ENCODE peak calls at places on chromosome 14, in ten cellular contexts. One of them, this sample, is unnamed.

GRCh38 chr14:34179723-34180122 is 228.8 kb upstream of the EGLN3 start:
- DNase-seq in fibroblast of lung: no peak
- DNase-seq in IMR-90: no peak
- DNase-seq in neural crest cell: no peak
- DNase-seq in tibial artery: no peak
- DNase-seq in uterus: no peak
- DNase-seq in left ventricle myocardium inferior: no peak
- DNase-seq in Caco-2: no peak
- DNase-seq in psoas muscle: no peak
- DNase-seq in H9: no peak
- DNase-seq in this sample: no peak

GRCh38 chr14:60640859-60641721 is 8.2 kb downstream of the SIX1 start:
- DNase-seq in H9: peak; percentile 34
- DNase-seq in left ventricle myocardium inferior: no peak
- DNase-seq in neural crest cell: no peak
- DNase-seq in IMR-90: no peak
- DNase-seq in tibial artery: no peak
- DNase-seq in fibroblast of lung: no peak
- DNase-seq in psoas muscle: no peak
- DNase-seq in Caco-2: no peak
- DNase-seq in uterus: no peak
- DNase-seq in this sample: peak; percentile 7

GRCh38 chr14:100544506-100545141 is 42.6 kb downstream of the BEGAIN start:
- DNase-seq in H9: no peak
- DNase-seq in uterus: no peak
- DNase-seq in neural crest cell: no peak
- DNase-seq in fibroblast of lung: no peak
- DNase-seq in psoas muscle: no peak
- DNase-seq in Caco-2: no peak
- DNase-seq in IMR-90: no peak
- DNase-seq in left ventricle myocardium inferior: no peak
- DNase-seq in tibial artery: no peak
- DNase-seq in this sample: no peak

GRCh38 chr14:100439781-100440180 is 116.6 kb downstream of the SLC25A47 start:
- DNase-seq in fibroblast of lung: peak; percentile 76
- DNase-seq in IMR-90: no peak
- DNase-seq in H9: no peak
- DNase-seq in Caco-2: no peak
- DNase-seq in tibial artery: no peak
- DNase-seq in uterus: peak; percentile 67
- DNase-seq in psoas muscle: peak; percentile 41
- DNase-seq in left ventricle myocardium inferior: peak; percentile 32
- DNase-seq in neural crest cell: no peak
- DNase-seq in this sample: no peak

GRCh38 chr14:45041641-45042040 is 42.3 kb upstream of the PRPF39 start:
- DNase-seq in left ventricle myocardium inferior: no peak
- DNase-seq in psoas muscle: no peak
- DNase-seq in uterus: no peak
- DNase-seq in tibial artery: no peak
- DNase-seq in IMR-90: no peak
- DNase-seq in H9: no peak
- DNase-seq in neural crest cell: no peak
- DNase-seq in Caco-2: no peak
- DNase-seq in fibroblast of lung: no peak
- DNase-seq in this sample: no peak

GRCh38 chr14:54737132-54737711 is 165.4 kb downstream of the GCH1 start:
- DNase-seq in psoas muscle: no peak
- DNase-seq in left ventricle myocardium inferior: no peak
- DNase-seq in uterus: no peak
- DNase-seq in H9: no peak
- DNase-seq in IMR-90: peak; percentile 82
- DNase-seq in Caco-2: no peak
- DNase-seq in neural crest cell: no peak
- DNase-seq in fibroblast of lung: peak; percentile 92
- DNase-seq in tibial artery: no peak
- DNase-seq in this sample: no peak

GRCh38 chr14:55588259-55588699 is 8.3 kb downstream of the KTN1 start:
- DNase-seq in psoas muscle: no peak
- DNase-seq in tibial artery: no peak
- DNase-seq in fibroblast of lung: peak; percentile 59
- DNase-seq in neural crest cell: no peak
- DNase-seq in uterus: no peak
- DNase-seq in Caco-2: no peak
- DNase-seq in IMR-90: peak; percentile 74
- DNase-seq in left ventricle myocardium inferior: no peak
- DNase-seq in H9: no peak
- DNase-seq in this sample: no peak

GRCh38 chr14:32588448-32589320 is 259.6 kb downstream of the AKAP6 start:
- DNase-seq in uterus: no peak
- DNase-seq in H9: peak; percentile 35
- DNase-seq in left ventricle myocardium inferior: no peak
- DNase-seq in fibroblast of lung: peak; percentile 55
- DNase-seq in IMR-90: peak; percentile 65
- DNase-seq in psoas muscle: no peak
- DNase-seq in neural crest cell: peak; percentile 26
- DNase-seq in tibial artery: no peak
- DNase-seq in Caco-2: no peak
- DNase-seq in this sample: peak; percentile 30

GRCh38 chr14:59017285-59017965 is 171.0 kb upstream of the DAAM1 start:
- DNase-seq in uterus: no peak
- DNase-seq in tibial artery: no peak
- DNase-seq in fibroblast of lung: peak; percentile 34
- DNase-seq in psoas muscle: no peak
- DNase-seq in neural crest cell: no peak
- DNase-seq in Caco-2: no peak
- DNase-seq in H9: no peak
- DNase-seq in IMR-90: no peak
- DNase-seq in left ventricle myocardium inferior: no peak
- DNase-seq in this sample: no peak

GRCh38 chr14:50343424-50343823 is 31.3 kb downstream of the DMAC2L start:
- DNase-seq in H9: no peak
- DNase-seq in fibroblast of lung: peak; percentile 39
- DNase-seq in IMR-90: no peak
- DNase-seq in uterus: no peak
- DNase-seq in neural crest cell: no peak
- DNase-seq in tibial artery: no peak
- DNase-seq in left ventricle myocardium inferior: no peak
- DNase-seq in Caco-2: no peak
- DNase-seq in psoas muscle: no peak
- DNase-seq in this sample: no peak

GRCh38 chr14:70086685-70087379 is 101.9 kb downstream of the SLC8A3 start:
- DNase-seq in Caco-2: peak; percentile 50
- DNase-seq in neural crest cell: peak; percentile 35
- DNase-seq in IMR-90: peak; percentile 54
- DNase-seq in H9: peak; percentile 38
- DNase-seq in left ventricle myocardium inferior: no peak
- DNase-seq in psoas muscle: peak; percentile 15
- DNase-seq in tibial artery: no peak
- DNase-seq in fibroblast of lung: peak; percentile 27
- DNase-seq in uterus: no peak
- DNase-seq in this sample: peak; percentile 30
- TF ChIP-seq CTCF in Caco-2: peak; percentile 74
- TF ChIP-seq CTCF in neural crest cell: peak; percentile 75
- TF ChIP-seq CTCF in IMR-90: peak; percentile 61
- TF ChIP-seq CTCF in H9: peak; percentile 78
- TF ChIP-seq CTCF in left ventricle myocardium inferior: peak; percentile 53
- TF ChIP-seq CTCF in psoas muscle: peak; percentile 42
- TF ChIP-seq CTCF in tibial artery: no peak
- TF ChIP-seq CTCF in fibroblast of lung: peak; percentile 69
- TF ChIP-seq CTCF in uterus: peak; percentile 18
- TF ChIP-seq CTCF in this sample: peak; percentile 40

GRCh38 chr14:106848330-106849121 is 1322.1 kb downstream of the TMEM121 start:
- DNase-seq in uterus: peak; percentile 31
- DNase-seq in fibroblast of lung: peak; percentile 0
- DNase-seq in IMR-90: no peak
- DNase-seq in Caco-2: peak; percentile 61
- DNase-seq in H9: no peak
- DNase-seq in tibial artery: no peak
- DNase-seq in psoas muscle: no peak
- DNase-seq in left ventricle myocardium inferior: no peak
- DNase-seq in neural crest cell: no peak
- DNase-seq in this sample: peak; percentile 30
- TF ChIP-seq CTCF in uterus: no peak
- TF ChIP-seq CTCF in fibroblast of lung: no peak
- TF ChIP-seq CTCF in IMR-90: no peak
- TF ChIP-seq CTCF in Caco-2: peak; percentile 42
- TF ChIP-seq CTCF in H9: no peak
- TF ChIP-seq CTCF in tibial artery: no peak
- TF ChIP-seq CTCF in psoas muscle: no peak
- TF ChIP-seq CTCF in left ventricle myocardium inferior: no peak
- TF ChIP-seq CTCF in neural crest cell: no peak
- TF ChIP-seq CTCF in this sample: peak; percentile 31

DNA sequence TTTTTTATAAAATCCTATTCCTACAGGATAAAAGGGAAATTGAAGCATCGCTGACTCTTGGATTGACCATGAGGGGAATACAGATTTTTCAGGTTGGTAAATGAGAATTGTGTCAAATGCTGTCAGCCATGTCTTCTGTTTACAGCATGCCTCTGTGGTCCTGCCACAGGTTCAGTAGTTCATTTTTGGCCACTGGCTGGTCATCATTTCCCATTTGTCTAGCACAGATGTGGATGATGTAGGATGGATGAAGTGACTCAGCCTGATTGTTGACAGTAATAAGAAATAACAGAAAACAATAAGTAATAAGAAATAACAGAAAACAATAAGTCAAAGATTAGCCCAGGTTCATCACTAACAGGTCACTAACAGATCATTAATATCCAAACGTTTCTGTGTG is 59.8 kb downstream of the FRMD6 start:
- DNase-seq in uterus: no peak
- DNase-seq in tibial artery: no peak
- DNase-seq in H9: no peak
- DNase-seq in neural crest cell: no peak
- DNase-seq in Caco-2: no peak
- DNase-seq in left ventricle myocardium inferior: no peak
- DNase-seq in psoas muscle: no peak
- DNase-seq in fibroblast of lung: no peak
- DNase-seq in IMR-90: peak; percentile 61
- DNase-seq in this sample: no peak
- TF ChIP-seq CTCF in uterus: no peak
- TF ChIP-seq CTCF in tibial artery: no peak
- TF ChIP-seq CTCF in H9: no peak
- TF ChIP-seq CTCF in neural crest cell: no peak
- TF ChIP-seq CTCF in Caco-2: no peak
- TF ChIP-seq CTCF in left ventricle myocardium inferior: no peak
- TF ChIP-seq CTCF in psoas muscle: no peak
- TF ChIP-seq CTCF in fibroblast of lung: no peak
- TF ChIP-seq CTCF in IMR-90: no peak
- TF ChIP-seq CTCF in this sample: no peak

DNA sequence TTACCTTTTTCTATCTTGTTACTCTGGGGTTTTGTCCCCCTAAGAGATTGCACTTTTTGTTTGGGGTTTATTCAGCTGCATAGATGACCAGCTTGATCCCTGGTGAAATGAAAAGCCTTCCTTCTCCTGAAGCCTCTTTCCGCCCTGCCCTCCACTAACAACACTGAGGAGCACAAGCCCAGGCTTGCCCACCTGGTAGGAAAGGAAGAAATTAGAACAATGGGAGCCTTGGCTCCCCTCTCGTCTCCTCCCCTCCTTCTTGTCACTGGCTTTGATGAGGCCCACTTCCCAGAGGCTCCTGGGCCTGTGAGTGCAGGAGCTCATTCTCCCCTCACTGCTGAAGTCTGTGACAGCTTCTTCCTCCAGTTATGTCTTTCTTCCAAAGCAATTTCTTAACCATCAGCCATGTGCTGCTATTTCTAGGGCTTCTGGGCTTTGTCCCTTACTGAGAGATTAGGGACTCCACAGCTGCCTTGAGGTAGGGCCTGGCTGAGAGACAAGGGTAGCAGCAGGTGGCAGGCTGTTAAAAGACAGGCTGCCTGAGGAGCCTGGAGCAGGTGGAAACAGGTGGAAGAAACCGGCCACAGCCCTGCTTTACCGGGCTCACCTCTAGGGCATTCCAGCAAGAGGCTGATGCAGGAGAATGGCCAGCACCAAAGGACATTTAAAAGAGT is 53.7 kb upstream of the SRSF5 start:
- DNase-seq in left ventricle myocardium inferior: no peak
- DNase-seq in Caco-2: no peak
- DNase-seq in uterus: no peak
- DNase-seq in tibial artery: no peak
- DNase-seq in fibroblast of lung: no peak
- DNase-seq in IMR-90: no peak
- DNase-seq in neural crest cell: no peak
- DNase-seq in psoas muscle: no peak
- DNase-seq in H9: peak; percentile 88
- DNase-seq in this sample: no peak
- TF ChIP-seq CTCF in left ventricle myocardium inferior: no peak
- TF ChIP-seq CTCF in Caco-2: no peak
- TF ChIP-seq CTCF in uterus: no peak
- TF ChIP-seq CTCF in tibial artery: no peak
- TF ChIP-seq CTCF in fibroblast of lung: no peak
- TF ChIP-seq CTCF in IMR-90: no peak
- TF ChIP-seq CTCF in neural crest cell: peak; percentile 30
- TF ChIP-seq CTCF in psoas muscle: peak; percentile 21
- TF ChIP-seq CTCF in H9: peak; percentile 52
- TF ChIP-seq CTCF in this sample: no peak

DNA sequence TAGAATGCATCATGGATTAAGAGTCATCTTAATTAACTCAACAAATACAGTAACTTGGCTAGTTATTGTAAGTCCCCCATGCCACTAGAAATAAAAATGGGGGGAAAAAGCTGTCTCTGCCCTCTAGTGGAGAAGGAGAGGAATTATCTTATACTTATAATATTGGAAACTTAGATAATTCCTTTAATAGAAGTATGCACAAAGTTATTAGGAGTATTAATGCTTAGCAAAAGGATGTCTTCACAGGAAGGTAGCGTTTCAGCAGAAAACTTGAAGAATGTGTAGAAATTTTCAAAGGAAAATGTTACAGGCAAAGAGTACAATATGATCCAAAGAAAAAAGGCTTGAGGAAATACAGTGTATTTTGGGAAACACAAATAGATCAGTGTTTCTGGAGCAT is 19.8 kb downstream of the OR5AU1 start:
- DNase-seq in neural crest cell: no peak
- DNase-seq in uterus: no peak
- DNase-seq in psoas muscle: no peak
- DNase-seq in IMR-90: peak; percentile 12
- DNase-seq in H9: no peak
- DNase-seq in tibial artery: no peak
- DNase-seq in fibroblast of lung: peak; percentile 11
- DNase-seq in Caco-2: no peak
- DNase-seq in left ventricle myocardium inferior: no peak
- DNase-seq in this sample: peak; percentile 39
- TF ChIP-seq CTCF in neural crest cell: peak; percentile 78
- TF ChIP-seq CTCF in uterus: peak; percentile 16
- TF ChIP-seq CTCF in psoas muscle: peak; percentile 50
- TF ChIP-seq CTCF in IMR-90: peak; percentile 58
- TF ChIP-seq CTCF in H9: peak; percentile 82
- TF ChIP-seq CTCF in tibial artery: peak; percentile 27
- TF ChIP-seq CTCF in fibroblast of lung: peak; percentile 72
- TF ChIP-seq CTCF in Caco-2: peak; percentile 53
- TF ChIP-seq CTCF in left ventricle myocardium inferior: peak; percentile 69
- TF ChIP-seq CTCF in this sample: peak; percentile 40

GRCh38 chr14:104820669-104821228 is 19.8 kb downstream of the ZBTB42 start:
- DNase-seq in uterus: peak; percentile 36
- DNase-seq in fibroblast of lung: peak; percentile 72
- DNase-seq in Caco-2: no peak
- DNase-seq in IMR-90: peak; percentile 72
- DNase-seq in left ventricle myocardium inferior: no peak
- DNase-seq in H9: peak; percentile 85
- DNase-seq in tibial artery: peak; percentile 75
- DNase-seq in neural crest cell: peak; percentile 57
- DNase-seq in psoas muscle: no peak
- DNase-seq in this sample: no peak
- TF ChIP-seq CTCF in uterus: peak; percentile 36
- TF ChIP-seq CTCF in fibroblast of lung: peak; percentile 79
- TF ChIP-seq CTCF in Caco-2: peak; percentile 40
- TF ChIP-seq CTCF in IMR-90: peak; percentile 71
- TF ChIP-seq CTCF in left ventricle myocardium inferior: peak; percentile 59
- TF ChIP-seq CTCF in H9: peak; percentile 64
- TF ChIP-seq CTCF in tibial artery: peak; percentile 41
- TF ChIP-seq CTCF in neural crest cell: peak; percentile 50
- TF ChIP-seq CTCF in psoas muscle: peak; percentile 27
- TF ChIP-seq CTCF in this sample: no peak

This sample was measured in GM20000.